ENCODE peak calls at places on chromosomes 1 and 21, in five cellular contexts. Y, X, I, J and M are unnamed samples.

GRCh38 chr1:213570487-213570886 is 417.3 kb upstream of the PROX1 start:
- DNase-seq in Y (no peak), X (no peak), I (no peak), J (no peak), M (no peak)

GRCh38 chr1:238624786-238625185 is 734.1 kb upstream of the ZP4 start:
- DNase-seq in Y (no peak), X (no peak), I (no peak), J (no peak), M (peak)

GRCh38 chr1:177948336-177948972 is 21.4 kb downstream of the SEC16B start:
- DNase-seq in Y (no peak), X (peak), I (peak), J (peak), M (peak)

GRCh38 chr1:92817986-92818764 is 13.7 kb upstream of the RPL5 start:
- DNase-seq in Y (no peak), X (no peak), I (no peak), J (no peak), M (no peak)

GRCh38 chr1:232182206-232182605 is 447.7 kb downstream of the SIPA1L2 start:
- DNase-seq in Y (no peak), X (no peak), I (no peak), J (no peak), M (no peak)

GRCh38 chr1:2250721-2251281 is 22.7 kb downstream of the SKI start:
- DNase-seq in Y (peak), X (no peak), I (no peak), J (no peak), M (no peak)

GRCh38 chr1:46533179-46533864 is 18.1 kb downstream of the KNCN start:
- DNase-seq in Y (peak), X (peak), I (peak), J (peak), M (no peak)

GRCh38 chr1:8023287-8023994 is 2.7 kb downstream of the ERRFI1 start:
- DNase-seq in Y (no peak), X (no peak), I (no peak), J (no peak), M (no peak)

GRCh38 chr1:212858461-212859265 is 588 bp downstream of the FLVCR1 start:
- DNase-seq in Y (peak), X (peak), I (peak), J (no peak), M (peak)

DNA sequence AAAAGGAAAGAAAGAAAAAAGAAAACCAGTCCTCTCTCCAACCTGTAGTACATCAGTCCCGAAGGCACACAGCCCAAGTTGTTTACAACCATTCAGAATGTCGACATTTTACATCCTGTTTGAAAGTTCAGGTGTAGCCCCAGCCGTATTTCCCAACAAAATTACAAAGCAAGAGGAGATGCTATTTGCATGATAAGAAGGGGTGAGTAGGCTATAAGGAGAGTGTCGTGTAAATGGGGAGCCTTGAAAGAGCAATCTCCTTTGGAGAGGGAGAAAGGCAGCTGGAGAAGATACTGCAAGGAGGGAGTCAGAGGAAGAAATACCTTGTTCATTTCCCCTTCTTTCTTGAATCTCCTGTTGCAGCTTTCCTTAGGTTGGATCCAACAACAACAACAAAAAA is 35.5 kb upstream of the DENND1B start:
- DNase-seq in Y (no peak), X (no peak), I (no peak), J (no peak), M (no peak)
- H3K4me3 ChIP-seq in Y (no peak), X (no peak), I (no peak), J (no peak), M (no peak)

GRCh38 chr1:26584022-26584485 is 54.5 kb downstream of the RPS6KA1 start:
- DNase-seq in Y (no peak), X (no peak), I (no peak), J (no peak), M (no peak)
- TF ChIP-seq CTCF in Y (no peak), X (no peak), I (no peak), J (no peak), M (no peak)

DNA sequence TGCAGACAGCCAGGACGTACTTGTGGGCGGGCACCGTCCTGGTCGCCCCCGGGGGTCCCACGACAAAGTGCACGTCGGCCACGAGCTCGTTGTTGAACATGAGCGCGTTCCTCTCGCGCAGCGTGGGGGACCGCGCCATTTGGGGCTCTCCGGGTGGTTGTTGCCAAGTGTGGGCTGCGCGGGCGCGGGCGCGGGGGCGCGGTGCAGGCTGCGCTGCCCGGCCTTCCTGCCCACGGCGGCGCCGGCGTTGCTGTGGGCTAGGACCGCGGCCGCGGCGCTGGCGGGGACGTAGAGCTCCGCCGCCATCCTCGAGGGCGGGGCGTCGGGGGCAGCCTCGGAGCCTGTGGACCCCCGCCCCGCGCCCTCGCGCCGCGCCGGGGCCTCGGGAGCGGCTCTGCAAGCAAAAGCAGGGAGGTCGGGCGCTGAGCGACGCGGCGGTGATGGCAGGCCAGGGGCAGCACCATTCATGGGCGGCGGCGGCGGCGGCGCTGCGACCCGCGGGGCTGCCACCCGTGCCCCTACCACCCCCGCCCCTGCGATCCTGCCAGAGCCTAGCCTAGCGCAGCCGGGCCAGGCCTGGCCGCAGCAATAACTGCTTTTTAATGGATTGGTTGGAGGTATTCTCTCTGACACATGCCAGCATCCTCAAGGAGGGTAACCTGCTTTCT is 10.4 kb downstream of the CNR2 start:
- DNase-seq in Y (no peak), X (no peak), I (no peak), J (no peak), M (no peak)
- H3K4me3 ChIP-seq in Y (peak), X (no peak), I (no peak), J (no peak), M (no peak)

DNA sequence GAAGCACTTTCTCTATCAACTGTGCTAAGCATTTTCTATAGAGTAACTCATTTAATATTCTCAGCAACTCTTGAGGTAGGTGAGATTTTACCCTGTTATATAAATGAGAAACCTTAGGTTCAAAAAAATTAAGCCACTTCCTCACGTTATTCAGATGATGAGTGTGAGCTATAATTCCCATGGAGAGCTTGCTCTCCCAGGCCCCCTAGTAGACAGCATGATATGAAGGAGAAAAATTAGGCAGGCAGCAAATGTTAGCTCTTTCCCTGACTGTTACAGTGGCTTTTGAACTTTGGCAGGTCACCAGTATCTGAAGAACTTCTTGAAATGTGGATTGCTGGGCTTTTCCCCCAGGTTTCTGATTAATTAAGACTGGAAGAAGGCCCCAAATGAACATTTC is 753.1 kb downstream of the NCAM2 start:
- DNase-seq in Y (no peak), X (no peak), I (no peak), J (no peak), M (no peak)
- TF ChIP-seq CTCF in Y (no peak), X (no peak), I (no peak), J (no peak), M (no peak)

DNA sequence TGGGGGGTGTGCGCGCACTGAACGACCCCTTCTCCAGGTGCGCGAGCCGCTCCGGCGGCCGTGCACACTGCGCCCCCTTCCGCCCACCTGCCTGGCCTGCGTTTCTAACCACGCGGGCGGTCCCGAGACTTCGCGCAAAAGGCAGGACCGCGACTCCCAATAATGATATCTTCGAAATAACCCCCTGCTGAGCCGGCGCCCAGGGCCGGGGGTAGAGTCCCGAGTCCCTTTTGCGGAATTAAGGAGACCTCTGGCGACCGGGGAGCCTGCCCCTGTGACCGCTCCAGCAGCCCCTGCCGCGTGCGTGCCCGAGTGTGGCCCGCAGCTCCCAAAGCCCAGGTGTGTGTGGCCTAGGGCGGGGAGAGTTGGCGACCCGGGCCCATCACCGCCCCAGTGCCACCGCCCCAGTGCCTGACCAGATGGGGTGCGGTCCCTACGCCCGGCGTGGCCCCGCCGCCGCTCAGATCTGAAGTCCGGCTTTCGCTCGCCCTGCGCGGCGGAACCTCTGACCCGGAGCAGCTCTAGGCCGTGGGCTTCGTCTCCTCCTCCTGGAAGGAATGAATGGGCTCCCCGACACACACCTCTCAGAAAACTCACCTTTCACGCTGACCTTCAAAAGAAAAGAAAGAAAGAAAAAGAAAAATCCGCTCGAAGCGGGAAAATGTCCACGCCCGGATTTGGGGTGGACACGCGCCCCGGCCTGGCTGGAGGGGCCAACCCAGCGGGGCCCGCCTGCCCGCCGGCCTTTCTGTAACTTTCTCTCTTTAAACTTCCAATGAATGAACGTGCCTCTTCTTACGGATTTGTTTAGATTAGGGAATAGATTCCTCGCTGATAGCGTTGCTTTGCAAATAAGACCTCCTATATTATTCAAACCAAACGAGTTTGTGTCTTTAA is 5.5 kb upstream of the SIM2 start:
- DNase-seq in Y (no peak), X (no peak), I (no peak), J (no peak), M (peak)
- H3K4me3 ChIP-seq in Y (no peak), X (no peak), I (no peak), J (no peak), M (no peak)

GRCh38 chr1:182720465-182720864 is 36.1 kb upstream of the RGS8 start:
- DNase-seq in Y (no peak), X (no peak), I (no peak), J (no peak), M (no peak)
- TF ChIP-seq CTCF in Y (no peak), X (peak), I (peak), J (no peak), M (peak)